ENCODE peak calls at places on chromosomes 12 and 14, in four cellular contexts. H is mucosa of descending colon, J is foreskin keratinocyte, P is astrocyte of the spinal cord. U is an unnamed sample.

GRCh38 chr12:64006211-64006610 is 161.7 kb downstream of the SRGAP1 start:
- DNase-seq in H (no peak), J (no peak), P (peak; percentile 76), U (no peak)

GRCh38 chr12:131701705-131702572 is 9.0 kb upstream of the SFSWAP start:
- DNase-seq in H (no peak), J (no peak), P (no peak), U (no peak)

GRCh38 chr12:81222841-81223595 is 145.1 kb downstream of the ACSS3 start:
- DNase-seq in H (no peak), J (no peak), P (peak; percentile 43), U (no peak)

GRCh38 chr12:6703631-6704030 is 3.0 kb upstream of the PIANP start:
- DNase-seq in H (no peak), J (no peak), P (no peak), U (no peak)

GRCh38 chr12:32836710-32837109 is 59.9 kb downstream of the PKP2 start:
- DNase-seq in H (no peak), J (no peak), P (no peak), U (no peak)

GRCh38 chr14:34113051-34113511 is 162.2 kb upstream of the EGLN3 start:
- DNase-seq in H (no peak), J (peak; percentile 74), P (peak; percentile 3), U (no peak)

GRCh38 chr14:55432628-55433027 is 7.8 kb downstream of the TBPL2 start:
- DNase-seq in H (no peak), J (no peak), P (no peak), U (no peak)

GRCh38 chr14:70641548-70642312 is at the start of gene TTC9:
- DNase-seq in H (no peak), J (no peak), P (no peak), U (peak; percentile 57)

GRCh38 chr12:107329569-107330324 is 236.4 kb upstream of the CRY1 start:
- DNase-seq in H (no peak), J (peak; percentile 60), P (peak; percentile 51), U (no peak)

GRCh38 chr12:111606651-111607232 is 7.6 kb upstream of the ATXN2 start:
- DNase-seq in H (no peak), J (no peak), P (no peak), U (no peak)

GRCh38 chr14:24207104-24207543 is 1.6 kb downstream of the TSSK4 start:
- DNase-seq in H (no peak), J (no peak), P (no peak), U (no peak)

DNA sequence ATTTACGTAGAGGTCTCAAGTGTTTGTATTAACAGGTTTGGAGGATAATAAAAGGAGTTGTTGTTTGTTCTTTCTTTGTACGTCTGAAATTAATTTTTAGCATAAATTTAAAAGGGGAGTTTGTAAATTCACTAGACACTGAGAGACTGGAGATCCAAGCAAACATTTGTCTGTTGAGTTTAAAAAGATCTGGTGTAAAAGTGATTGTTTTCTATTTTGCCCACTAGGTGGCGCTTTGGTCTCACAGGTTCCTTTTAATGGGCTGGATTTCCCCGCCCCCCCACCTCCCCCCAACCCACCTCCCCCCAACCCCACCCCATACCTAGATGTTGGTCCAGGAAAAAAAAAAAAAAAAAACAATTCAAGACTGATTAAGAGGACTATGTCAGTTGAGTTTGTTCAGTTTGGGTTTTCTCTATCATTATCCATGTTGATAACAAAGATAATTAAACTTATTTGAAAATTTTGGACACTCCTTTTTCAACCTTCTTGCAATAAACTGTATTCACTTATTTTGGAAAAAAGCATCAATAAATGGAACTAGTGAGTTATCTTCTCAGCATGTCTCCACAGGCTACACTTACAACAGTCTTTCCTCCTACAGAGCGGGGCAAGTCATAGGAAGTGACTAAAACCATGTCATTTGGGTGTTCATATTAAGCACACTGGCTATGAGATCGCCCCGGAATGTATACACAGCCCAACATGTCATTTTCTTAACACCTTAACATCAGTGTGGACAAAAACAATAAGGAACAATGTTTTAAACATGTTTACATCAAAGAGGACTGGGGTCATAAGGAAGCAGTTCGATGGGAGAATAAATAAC is 841.1 kb downstream of the NRXN3 start:
- DNase-seq in H (peak; percentile 35), J (peak; percentile 96), P (peak; percentile 81), U (no peak)
- TF ChIP-seq CTCF in H (no peak), J (peak; percentile 66), P (peak; percentile 23), U (peak; percentile 84)

GRCh38 chr12:12010277-12011031 is 60.3 kb upstream of the BCL2L14 start:
- DNase-seq in H (peak; percentile 43), J (no peak), P (peak; percentile 89), U (no peak)

GRCh38 chr12:12007713-12008231 is 63.0 kb upstream of the BCL2L14 start:
- DNase-seq in H (no peak), J (no peak), P (no peak), U (no peak)

GRCh38 chr12:12008931-12009611 is 61.7 kb upstream of the BCL2L14 start:
- DNase-seq in H (no peak), J (peak; percentile 78), P (peak; percentile 92), U (no peak)

GRCh38 chr12:12007001-12007712 is 63.6 kb upstream of the BCL2L14 start:
- DNase-seq in H (no peak), J (no peak), P (peak; percentile 71), U (no peak)

DNA sequence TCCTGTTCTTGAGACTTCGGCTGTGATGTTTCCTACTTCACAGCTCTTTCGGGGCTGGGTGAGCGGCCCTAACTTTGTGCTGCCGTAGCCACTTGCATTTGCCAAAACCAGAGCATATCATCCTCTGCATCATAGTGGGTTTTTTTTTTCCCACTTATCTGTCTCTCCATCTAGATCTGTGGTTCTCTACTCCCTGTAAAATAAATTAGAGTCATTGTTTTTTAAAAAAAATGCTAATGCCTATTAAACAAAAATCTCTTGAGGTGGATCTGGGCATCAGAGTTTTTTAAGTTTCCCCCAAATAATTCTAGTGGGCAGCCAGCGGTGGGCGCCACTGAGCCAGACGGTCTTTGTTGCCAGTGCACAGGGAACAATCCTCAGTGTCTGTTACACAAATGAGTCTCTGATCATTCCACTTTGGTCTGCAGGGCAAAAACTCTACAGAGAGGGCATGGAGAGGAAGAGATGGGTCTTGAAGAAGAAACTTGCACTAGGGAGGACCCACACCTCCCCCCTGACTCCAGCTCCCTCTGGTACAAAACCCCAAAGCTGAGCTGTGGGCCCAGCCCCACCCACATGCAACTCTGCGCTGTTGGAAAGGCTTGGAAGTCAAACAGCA is 62.4 kb upstream of the BCL2L14 start:
- DNase-seq in H (no peak), J (no peak), P (no peak), U (no peak)
- TF ChIP-seq CTCF in H (no peak), J (peak; percentile 52), P (peak; percentile 51), U (no peak)

DNA sequence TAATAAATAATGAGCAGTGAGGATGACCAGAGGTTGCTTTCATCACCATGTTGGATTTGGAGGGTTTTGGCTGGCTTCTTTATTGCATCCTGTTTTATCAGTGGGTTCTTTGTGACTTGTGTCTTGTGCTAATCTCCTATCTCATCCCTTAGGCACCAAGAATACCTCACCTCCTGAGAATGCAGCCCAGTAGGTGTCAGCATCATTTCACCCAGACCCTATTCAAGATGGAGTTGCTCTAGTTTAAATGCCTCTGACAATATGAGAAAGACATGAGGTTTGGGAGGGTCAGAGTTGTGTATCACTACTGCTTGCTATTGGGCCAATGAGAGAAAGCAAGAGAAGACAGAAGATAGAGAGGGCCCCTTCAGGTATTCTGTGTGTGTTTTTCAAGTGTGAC is 592.2 kb downstream of the ETNK1 start:
- DNase-seq in H (no peak), J (no peak), P (no peak), U (no peak)
- TF ChIP-seq CTCF in H (no peak), J (peak; percentile 31), P (no peak), U (no peak)

GRCh38 chr14:52473557-52473956 is 78.7 kb downstream of the TXNDC16 start:
- DNase-seq in H (peak; percentile 14), J (no peak), P (peak; percentile 62), U (no peak)
- TF ChIP-seq CTCF in H (no peak), J (peak; percentile 64), P (peak; percentile 22), U (no peak)

DNA sequence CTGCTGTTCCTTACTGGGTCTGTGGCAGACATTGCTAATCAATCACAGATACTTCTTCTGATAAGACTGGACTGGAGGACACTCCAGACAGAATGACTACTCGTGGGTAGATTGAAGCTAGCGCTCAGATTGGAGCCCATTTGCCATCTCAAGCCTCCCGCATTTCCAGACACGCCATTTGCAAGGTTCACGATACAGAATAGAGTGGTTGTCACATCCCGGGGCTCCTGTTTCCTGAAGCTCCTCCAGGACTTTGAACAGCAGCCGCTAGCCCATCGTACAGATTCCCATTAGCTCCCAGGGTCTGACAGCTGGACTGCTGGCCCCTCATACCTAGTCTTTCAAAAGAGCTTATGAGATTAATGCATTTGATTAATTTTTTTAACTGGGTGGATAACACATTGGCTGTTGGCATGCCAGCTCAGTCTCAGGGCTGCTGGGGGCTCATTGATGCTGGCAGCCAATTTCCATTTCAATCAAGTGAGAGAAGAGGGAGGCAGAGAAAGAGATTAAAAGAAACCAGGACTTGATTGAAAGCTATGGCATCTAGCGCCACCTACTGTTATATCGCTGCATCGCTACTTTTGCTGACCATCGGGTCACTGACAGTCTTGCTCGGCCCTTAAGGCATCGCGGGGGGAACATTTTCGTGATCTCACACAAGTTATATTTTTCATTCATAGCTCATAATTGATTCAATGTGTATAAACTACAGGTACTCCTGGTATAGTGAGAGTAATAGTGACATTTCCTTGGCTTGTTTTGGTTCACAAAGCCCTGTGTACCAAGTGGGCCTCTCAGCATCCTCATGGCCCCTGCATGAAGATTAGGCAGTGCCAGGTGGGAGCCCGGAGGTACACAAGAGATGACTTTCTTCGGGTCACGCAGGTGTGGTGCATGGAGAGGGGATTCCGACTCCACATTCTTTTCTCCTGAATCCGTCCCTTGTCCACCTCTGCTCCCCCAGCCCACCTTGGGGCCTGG is 78.6 kb downstream of the CCDC60 start:
- DNase-seq in H (peak; percentile 77), J (no peak), P (peak; percentile 56), U (peak; percentile 77)
- TF ChIP-seq CTCF in H (peak; percentile 55), J (peak; percentile 69), P (peak; percentile 69), U (peak; percentile 86)

DNA sequence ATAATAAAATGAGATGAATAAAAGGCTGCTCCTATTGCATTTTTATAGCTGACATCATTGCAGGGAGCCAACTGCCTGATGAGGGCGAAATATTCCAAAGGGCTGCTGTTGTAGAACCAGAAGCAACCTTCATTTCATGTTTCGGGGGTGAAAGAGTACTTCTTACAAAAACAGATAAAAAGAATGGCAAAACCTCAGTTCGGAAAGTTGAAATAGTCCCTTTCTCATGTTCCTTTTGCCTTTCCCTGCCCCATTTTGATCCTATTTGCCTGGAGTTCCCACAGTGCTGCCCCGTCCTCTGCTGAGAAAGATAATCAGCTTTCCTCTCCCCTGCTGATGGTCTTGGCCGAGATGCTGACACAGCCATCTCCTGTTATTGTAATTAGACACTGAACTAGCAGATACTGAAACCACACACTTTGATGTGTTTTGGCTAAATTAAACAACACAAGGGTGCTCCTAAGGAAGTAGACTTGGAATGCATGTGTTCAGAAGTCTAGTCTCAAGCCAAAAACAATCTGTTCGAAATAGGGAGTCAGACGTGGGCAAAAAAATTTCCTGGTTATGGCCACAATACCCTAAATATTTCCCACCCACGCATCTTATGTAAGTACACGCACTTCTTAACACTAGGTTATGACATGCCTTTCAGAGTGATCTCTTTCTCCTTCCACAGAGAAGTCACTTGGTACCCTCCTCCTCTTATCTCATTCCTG is 117.2 kb downstream of the PPM1H start:
- DNase-seq in H (no peak), J (no peak), P (peak; percentile 94), U (no peak)
- TF ChIP-seq CTCF in H (no peak), J (no peak), P (peak; percentile 26), U (no peak)

GRCh38 chr12:22231836-22232235 is 102.7 kb downstream of the ST8SIA1 start:
- DNase-seq in H (no peak), J (no peak), P (peak; percentile 10), U (no peak)
- TF ChIP-seq CTCF in H (no peak), J (peak; percentile 47), P (peak; percentile 25), U (no peak)